ENCODE peak calls at places on chromosomes 4 and X, in seven cellular contexts. M, K, G, L, B, U and S are unnamed samples.

GRCh38 chr4:48047421-48047844 is 30.9 kb downstream of the NIPAL1 start:
- DNase-seq in B (no peak), M (no peak), L (no peak), U (no peak), G (no peak), K (no peak), S (no peak)

GRCh38 chr4:1137850-1138249 is 24.5 kb upstream of the RNF212 start:
- DNase-seq in K (no peak), U (no peak), L (no peak), M (no peak), B (no peak), G (no peak), S (no peak)

GRCh38 chr4:128462104-128462783 is 174.6 kb upstream of the PGRMC2 start:
- DNase-seq in L (no peak), U (no peak), K (no peak), G (no peak), M (no peak), B (no peak), S (no peak)

GRCh38 chr4:133152801-133153526 is 3.9 kb downstream of the PCDH10 start:
- DNase-seq in L (no peak), G (no peak), B (no peak), K (no peak), U (no peak), M (no peak), S (no peak)

GRCh38 chrX:71652405-71652804 is 14.9 kb upstream of the LOC101059915 start:
- DNase-seq in L (peak; percentile 37), M (no peak), G (no peak), B (no peak), K (peak; percentile 39), U (peak; percentile 53), S (peak; percentile 13)

GRCh38 chrX:111490683-111491082 is 20.8 kb upstream of the SERTM2 start:
- DNase-seq in B (no peak), M (no peak), L (no peak), G (no peak), K (no peak), U (no peak), S (no peak)

GRCh38 chr4:128468485-128468989 is 180.9 kb upstream of the PGRMC2 start:
- DNase-seq in G (peak; percentile 31), K (no peak), M (no peak), B (no peak), L (peak; percentile 59), U (peak; percentile 85), S (peak; percentile 32)

GRCh38 chr4:55008166-55009056 is 117.0 kb downstream of the KDR start:
- DNase-seq in U (peak; percentile 11), B (no peak), L (no peak), K (peak; percentile 1), M (no peak), G (no peak), S (peak; percentile 30)

GRCh38 chrX:8629871-8630270 is 102.1 kb downstream of the ANOS1 start:
- DNase-seq in L (no peak), B (no peak), U (no peak), M (no peak), G (no peak), K (no peak), S (peak; percentile 64)

GRCh38 chrX:1386338-1387127 is 5.4 kb downstream of the SLC25A6 start:
- DNase-seq in G (no peak), K (no peak), M (peak; percentile 51), L (no peak), U (no peak), B (no peak), S (no peak)

GRCh38 chr4:79982587-79983327 is 90.3 kb downstream of the ANTXR2 start:
- DNase-seq in L (no peak), B (no peak), U (no peak), M (no peak), G (no peak), K (no peak), S (no peak)

GRCh38 chr4:156177941-156178340 is 224.3 kb upstream of the CTSO start:
- DNase-seq in U (no peak), M (no peak), K (no peak), L (no peak), B (no peak), G (no peak), S (no peak)

GRCh38 chr4:8344387-8344786 is 74.8 kb downstream of the HTRA3 start:
- DNase-seq in L (no peak), U (no peak), M (no peak), G (no peak), K (no peak), B (no peak), S (no peak)

GRCh38 chrX:116239944-116240391 is 69.4 kb downstream of the AGTR2 start:
- DNase-seq in L (peak; percentile 28), B (no peak), G (no peak), U (no peak), K (no peak), M (no peak), S (peak; percentile 20)

GRCh38 chr4:155684892-155685550 is 18.4 kb downstream of the GUCY1A1 start:
- DNase-seq in B (no peak), M (no peak), U (no peak), K (no peak), G (no peak), L (no peak), S (no peak)

GRCh38 chr4:1815096-1815996 is 22.3 kb downstream of the FGFR3 start:
- DNase-seq in L (no peak), B (no peak), K (no peak), G (no peak), M (no peak), U (no peak), S (no peak)

GRCh38 chrX:22024577-22024976 is 7.5 kb upstream of the PHEX start:
- DNase-seq in M (no peak), U (no peak), K (no peak), G (no peak), L (no peak), B (no peak), S (no peak)

GRCh38 chr4:105613326-105613725 is 60.9 kb downstream of the ARHGEF38 start:
- DNase-seq in K (no peak), M (no peak), G (no peak), U (no peak), L (no peak), B (no peak), S (no peak)

GRCh38 chr4:25813705-25814104 is 49.1 kb downstream of the SEL1L3 start:
- DNase-seq in L (peak; percentile 84), B (no peak), K (peak; percentile 18), G (no peak), U (peak; percentile 25), M (no peak), S (no peak)

GRCh38 chr4:74738756-74739155 is 55.6 kb downstream of the BTC start:
- DNase-seq in U (no peak), K (no peak), G (no peak), M (no peak), L (no peak), B (no peak), S (peak; percentile 59)

GRCh38 chrX:103153661-103154060 is 60.7 kb upstream of the NXF3 start:
- DNase-seq in G (no peak), K (no peak), B (no peak), M (no peak), L (no peak), U (no peak), S (no peak)

GRCh38 chr4:67234296-67234695 is 311.0 kb downstream of the CENPC start:
- DNase-seq in B (no peak), U (no peak), L (peak; percentile 4), K (no peak), M (no peak), G (no peak), S (no peak)

GRCh38 chrX:9019151-9019550 is 14.8 kb downstream of the FAM9B start:
- DNase-seq in K (no peak), U (no peak), M (no peak), G (no peak), L (no peak), B (no peak), S (no peak)

GRCh38 chrX:131955099-131955777 is 67.9 kb upstream of the STK26 start:
- DNase-seq in G (no peak), U (no peak), M (no peak), L (no peak), K (no peak), B (no peak), S (no peak)

GRCh38 chrX:47501226-47502071 is 18.4 kb upstream of the ZNF41 start:
- DNase-seq in K (no peak), L (no peak), G (no peak), B (no peak), U (no peak), M (no peak), S (no peak)

DNA sequence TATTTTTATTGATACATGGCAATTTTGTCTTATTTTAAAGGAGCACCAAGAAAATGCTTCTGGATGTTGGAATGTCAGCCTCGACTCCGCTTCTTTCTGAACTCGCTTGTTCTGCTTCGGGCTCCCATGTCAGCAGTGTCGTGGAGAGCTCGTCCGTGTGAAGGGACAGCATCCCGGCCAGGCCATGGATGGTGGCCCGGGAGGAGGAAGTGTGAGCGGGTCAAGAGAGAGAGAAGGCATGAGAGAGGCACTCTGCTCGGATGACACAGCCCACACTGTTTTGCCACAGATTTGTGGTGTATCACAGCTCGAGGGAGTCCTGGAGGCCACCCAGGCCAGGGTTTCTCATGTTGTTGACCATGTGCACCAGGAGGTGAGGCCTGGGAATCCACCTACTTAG is 107.0 kb downstream of the TRAPPC11 start:
- DNase-seq in K (no peak), M (no peak), G (no peak), U (no peak), L (no peak), B (no peak), S (no peak)
- H3K27ac ChIP-seq in K (no peak overlapping the region), M (peak overlapping the region; percentile 72), G (peak overlapping the region; percentile 40), U (no peak overlapping the region), L (no peak overlapping the region), B (peak overlapping the region; percentile 87), S (no peak overlapping the region)

DNA sequence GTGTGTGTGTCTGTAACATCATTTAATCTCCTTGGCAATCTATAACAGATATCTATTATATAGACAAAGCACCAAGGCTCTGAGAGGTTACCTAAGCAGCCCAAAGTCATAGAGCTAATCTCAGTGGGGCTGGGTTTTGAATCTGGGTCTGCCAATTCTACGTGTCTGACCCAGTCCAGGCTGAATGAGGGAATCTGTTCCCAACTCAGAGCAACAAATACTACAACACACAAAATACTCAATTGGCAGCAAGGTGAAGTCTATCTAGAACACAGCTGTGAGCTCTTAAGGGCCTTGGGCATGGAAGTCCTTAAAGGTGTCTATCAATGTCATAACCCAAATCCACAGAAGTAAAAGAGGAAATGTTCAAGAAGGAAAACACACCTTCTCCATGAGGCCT is 47.5 kb upstream of the NAP1L5 start:
- DNase-seq in U (no peak), G (no peak), K (no peak), B (no peak), M (no peak), L (no peak), S (no peak)
- H3K27ac ChIP-seq in U (peak overlapping the region; percentile 61), G (no peak overlapping the region), K (no peak overlapping the region), B (peak overlapping the region; percentile 59), M (peak overlapping the region; percentile 22), L (no peak overlapping the region), S (no peak overlapping the region)

GRCh38 chr4:7034262-7035081 is 8.7 kb upstream of the TADA2B start:
- DNase-seq in M (no peak), K (peak; percentile 87), U (no peak), G (no peak), L (peak; percentile 9), B (no peak), S (peak; percentile 22)
- H3K27ac ChIP-seq in M (no peak overlapping the region), K (peak overlapping the region; percentile 68), U (no peak overlapping the region), G (no peak overlapping the region), L (no peak overlapping the region), B (no peak overlapping the region), S (peak overlapping the region; percentile 50)

DNA sequence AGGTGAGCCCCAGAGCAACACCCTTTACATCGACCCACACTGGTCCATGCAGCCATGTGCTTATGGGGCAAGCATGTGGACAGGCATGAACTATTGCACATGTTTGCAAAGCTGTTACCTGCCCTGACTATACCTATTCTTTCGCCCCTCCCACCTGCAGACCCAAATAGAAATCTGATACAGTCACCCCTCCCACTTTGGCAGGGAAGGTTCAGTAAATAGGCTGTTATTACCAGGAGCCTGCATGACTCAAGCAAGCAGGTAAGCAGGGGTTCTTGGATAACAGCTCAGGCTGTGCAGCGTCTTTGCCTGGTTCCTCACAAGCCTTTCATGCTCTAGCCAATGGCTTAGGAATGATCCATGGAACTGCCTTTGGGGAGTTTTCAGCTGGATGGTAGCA is 122.7 kb upstream of the DIPK2B start:
- DNase-seq in L (no peak), B (no peak), U (no peak), M (no peak), G (no peak), K (no peak), S (no peak)
- H3K27ac ChIP-seq in L (no peak overlapping the region), B (no peak overlapping the region), U (no peak overlapping the region), M (no peak overlapping the region), G (no peak overlapping the region), K (peak overlapping the region; percentile 80), S (no peak overlapping the region)